ENCODE peak calls at places on chromosomes 4 and X, in ten cellular contexts. P is aorta, M is RWPE1, N is WERI-Rb-1, X is Karpas-422, Z is substantia nigra, D is heart left ventricle, G is body of pancreas, T is psoas muscle, K is IMR-90. S is an unnamed sample.

GRCh38 chr4:162499478-162499877 is 335.7 kb upstream of the FSTL5 start:
- DNase-seq in T (no peak), D (no peak), N (no peak), K (no peak), P (no peak), Z (no peak), M (peak; percentile 2), G (no peak), X (peak; percentile 65), S (no peak)

GRCh38 chr4:169307581-169307980 is 36.8 kb upstream of the SH3RF1 start:
- DNase-seq in T (no peak), K (no peak), M (peak; percentile 34), P (no peak), G (no peak), Z (no peak), N (no peak), X (no peak), D (no peak), S (no peak)

GRCh38 chrX:134237363-134237702 is 351 bp downstream of the CCDC160 start:
- DNase-seq in P (no peak), K (no peak), X (no peak), G (peak; percentile 12), Z (peak; percentile 25), M (no peak), D (no peak), T (no peak), N (no peak), S (no peak)

GRCh38 chr4:159252491-159252890 is 149.6 kb downstream of the RAPGEF2 start:
- DNase-seq in X (no peak), N (no peak), D (no peak), Z (no peak), T (no peak), P (no peak), M (no peak), G (no peak), K (no peak), S (no peak)

GRCh38 chr4:97942951-97943350 is 200.3 kb downstream of the STPG2 start:
- DNase-seq in D (no peak), M (no peak), X (no peak), N (no peak), G (no peak), T (no peak), P (no peak), Z (no peak), K (no peak), S (no peak)

GRCh38 chr4:73704314-73705055 is 35.9 kb upstream of the CXCL8 start:
- DNase-seq in T (peak; percentile 57), P (peak; percentile 72), D (peak; percentile 64), X (no peak), N (no peak), M (peak; percentile 78), K (peak; percentile 100), G (peak; percentile 83), Z (no peak), S (no peak)

GRCh38 chr4:52173470-52174055 is 122.5 kb downstream of the SPATA18 start:
- DNase-seq in X (no peak), Z (no peak), G (no peak), K (no peak), P (peak; percentile 70), D (peak; percentile 66), T (peak; percentile 80), N (no peak), M (no peak), S (no peak)

GRCh38 chr4:156970501-156971167 is 965 bp downstream of the PDGFC start:
- DNase-seq in D (peak; percentile 44), X (no peak), P (peak; percentile 80), G (peak; percentile 68), N (peak; percentile 75), M (peak; percentile 66), K (peak; percentile 62), T (peak; percentile 81), Z (peak; percentile 53), S (no peak)

GRCh38 chr4:58301384-58301783 is 1191.2 kb upstream of the IGFBP7 start:
- DNase-seq in X (no peak), G (no peak), M (no peak), K (no peak), D (no peak), N (no peak), Z (no peak), P (no peak), T (no peak), S (no peak)

GRCh38 chrX:93420635-93421034 is 252.7 kb downstream of the NAP1L3 start:
- DNase-seq in N (no peak), M (no peak), K (no peak), G (no peak), T (no peak), X (no peak), Z (no peak), P (no peak), D (no peak), S (no peak)

GRCh38 chr4:139609647-139610046 is 53.6 kb upstream of the SETD7 start:
- DNase-seq in T (no peak), K (peak; percentile 83), P (no peak), X (no peak), Z (no peak), D (no peak), M (no peak), N (no peak), G (no peak), S (no peak)

GRCh38 chrX:124736553-124737240 is 390.3 kb downstream of the SH2D1A start:
- DNase-seq in T (no peak), N (no peak), Z (no peak), D (no peak), P (no peak), M (no peak), K (no peak), X (no peak), G (no peak), S (peak; percentile 15)

GRCh38 chr4:89129080-89129640 is 17.8 kb downstream of the TIGD2 start:
- DNase-seq in X (no peak), Z (no peak), G (no peak), K (peak; percentile 74), T (no peak), N (no peak), M (no peak), P (no peak), D (no peak), S (no peak)
- H3K27ac ChIP-seq in X (no peak overlapping the region), Z (no peak overlapping the region), G (no peak overlapping the region), K (no peak overlapping the region), T (no peak overlapping the region), N (no peak overlapping the region), M (no peak overlapping the region), P (no peak overlapping the region), D (no peak overlapping the region), S (no peak overlapping the region)

GRCh38 chrX:37454537-37455285 is 105.5 kb downstream of the PRRG1 start:
- DNase-seq in X (no peak), K (peak; percentile 29), P (no peak), T (no peak), M (peak; percentile 67), G (no peak), Z (no peak), D (no peak), N (no peak), S (no peak)

GRCh38 chrX:37453821-37454220 is 104.7 kb downstream of the PRRG1 start:
- DNase-seq in M (peak; percentile 6), K (no peak), T (no peak), Z (no peak), P (no peak), N (no peak), X (no peak), D (no peak), G (no peak), S (no peak)

DNA sequence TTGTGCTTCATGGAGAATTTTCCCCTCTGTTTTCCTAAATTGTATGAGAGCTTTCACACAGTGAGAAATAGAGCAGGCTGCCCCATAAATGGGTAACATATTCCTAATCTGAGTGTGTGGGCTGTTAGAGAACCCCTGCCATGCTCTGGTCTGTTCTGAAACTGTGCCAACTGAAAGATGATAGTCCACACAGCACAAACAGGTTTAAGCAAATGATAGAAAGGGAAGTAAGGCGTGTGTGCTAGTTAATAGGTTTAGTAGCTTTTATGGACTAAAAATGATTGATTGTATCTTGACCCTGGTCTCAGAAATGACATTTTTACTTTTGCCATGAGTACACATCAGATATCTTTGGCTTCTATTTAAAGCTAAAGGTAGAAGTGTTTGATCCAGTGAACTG is 106.2 kb downstream of the PRRG1 start:
- DNase-seq in T (no peak), N (no peak), G (no peak), D (no peak), P (no peak), M (no peak), K (no peak), X (no peak), Z (no peak), S (no peak)
- H3K27ac ChIP-seq in T (no peak overlapping the region), N (no peak overlapping the region), G (peak overlapping the region; percentile 49), D (no peak overlapping the region), P (no peak overlapping the region), M (no peak overlapping the region), K (no peak overlapping the region), X (no peak overlapping the region), Z (no peak overlapping the region), S (no peak overlapping the region)

GRCh38 chrX:43654431-43655150 is 1.5 kb upstream of the MAOA start:
- DNase-seq in M (peak; percentile 92), T (peak; percentile 96), X (no peak), N (peak; percentile 88), G (peak; percentile 95), D (peak; percentile 91), P (peak; percentile 95), K (peak; percentile 77), Z (peak; percentile 87), S (peak; percentile 82)

GRCh38 chrX:43655151-43655676 is 885 bp upstream of the MAOA start:
- DNase-seq in N (peak; percentile 17), D (peak; percentile 25), Z (peak; percentile 39), G (peak; percentile 50), P (peak; percentile 63), M (peak; percentile 25), X (no peak), T (peak; percentile 69), K (peak; percentile 3), S (peak; percentile 14)

GRCh38 chrX:43661521-43662240 is 5.6 kb downstream of the MAOA start:
- DNase-seq in Z (no peak), N (no peak), T (no peak), P (no peak), K (no peak), D (no peak), G (no peak), M (no peak), X (no peak), S (no peak)

DNA sequence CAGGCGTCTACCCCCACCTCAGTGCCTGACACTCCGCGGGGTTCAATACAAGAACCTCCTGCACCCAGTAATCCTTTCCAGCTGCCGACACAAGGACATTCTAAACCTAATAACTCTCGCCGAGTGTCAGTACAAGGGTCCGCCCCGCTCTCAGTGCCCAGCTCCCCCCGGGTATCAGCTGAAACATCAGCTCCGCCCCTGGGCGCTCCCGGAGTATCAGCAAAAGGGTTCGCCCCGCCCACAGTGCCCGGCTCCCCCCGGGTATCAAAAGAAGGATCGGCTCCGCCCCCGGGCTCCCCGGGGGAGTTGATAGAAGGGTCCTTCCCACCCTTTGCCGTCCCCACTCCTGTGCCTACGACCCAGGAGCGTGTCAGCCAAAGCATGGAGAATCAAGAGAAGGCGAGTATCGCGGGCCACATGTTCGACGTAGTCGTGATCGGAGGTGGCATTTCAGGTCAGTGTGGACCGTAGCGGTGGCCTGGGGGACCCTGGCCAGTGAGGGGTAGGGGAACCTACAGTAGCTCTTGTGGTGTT is at the start of gene MAOA:
- DNase-seq in X (no peak), G (peak; percentile 82), Z (peak; percentile 65), M (peak; percentile 38), T (peak; percentile 91), K (no peak), D (peak; percentile 68), N (peak; percentile 56), P (peak; percentile 84), S (no peak)
- H3K27ac ChIP-seq in X (no peak within 1 kb of the TSS), G (peak within 1 kb of the TSS; percentile 92), Z (peak within 1 kb of the TSS; percentile 71), M (peak within 1 kb of the TSS; percentile 78), T (peak within 1 kb of the TSS; percentile 77), K (no peak within 1 kb of the TSS), D (peak within 1 kb of the TSS; percentile 81), N (no peak within 1 kb of the TSS), P (peak within 1 kb of the TSS; percentile 62), S (peak within 1 kb of the TSS; percentile 71)

GRCh38 chrX:130098202-130098552 is 12.1 kb downstream of the ELF4 start:
- DNase-seq in Z (no peak), D (no peak), M (no peak), K (no peak), P (no peak), T (no peak), X (no peak), N (no peak), G (no peak), S (no peak)
- H3K27ac ChIP-seq in Z (no peak overlapping the region), D (no peak overlapping the region), M (peak overlapping the region; percentile 78), K (no peak overlapping the region), P (no peak overlapping the region), T (no peak overlapping the region), X (no peak overlapping the region), N (peak overlapping the region; percentile 77), G (peak overlapping the region; percentile 32), S (peak overlapping the region; percentile 62)